ENCODE peak calls at places on chromosomes 13 and 19, in nine cellular contexts. P is left ventricle myocardium inferior; Y is T-cell; Z is iris pigment epithelial cell; B is amygdala; J is HTR-8/SVneo; M is stimulated activated CD4-positive, alpha-beta T cell treated with anti-CD3 and anti-CD28 coated beads, Interleukin-2, amount 100 ng/mL, for 48 hours; V is AG04450; Q is astrocyte. C is an unnamed sample.

GRCh38 chr13:99949657-99950413 is 21.7 kb downstream of the ZIC5 start:
- DNase-seq in P (no peak), Y (no peak), Z (no peak), B (no peak), J (no peak), M (no peak), V (no peak), Q (no peak), C (no peak)

GRCh38 chr19:29690842-29691241 is 24.2 kb downstream of the C19orf12 start:
- DNase-seq in P (no peak), Y (no peak), Z (peak; percentile 49), B (no peak), J (no peak), M (peak; percentile 51), V (no peak), Q (no peak), C (peak; percentile 54)

GRCh38 chr19:49837009-49837310 is 14.0 kb upstream of the PTOV1 start:
- DNase-seq in P (no peak), Y (no peak), Z (peak; percentile 52), B (no peak), J (no peak), M (no peak), V (no peak), Q (no peak), C (no peak)

GRCh38 chr13:39317284-39317683 is 279.0 kb downstream of the NHLRC3 start:
- DNase-seq in P (peak; percentile 37), Y (no peak), Z (peak; percentile 79), B (no peak), J (no peak), M (no peak), V (peak; percentile 7), Q (peak; percentile 51), C (peak; percentile 71)

GRCh38 chr13:39263531-39263930 is 225.3 kb downstream of the NHLRC3 start:
- DNase-seq in P (no peak), Y (no peak), Z (no peak), B (no peak), J (no peak), M (no peak), V (no peak), Q (no peak), C (no peak)

GRCh38 chr19:29645911-29646310 is 19.4 kb upstream of the PLEKHF1 start:
- DNase-seq in P (peak; percentile 48), Y (no peak), Z (peak; percentile 55), B (no peak), J (no peak), M (no peak), V (no peak), Q (peak; percentile 61), C (peak; percentile 92)

GRCh38 chr13:76969488-76970365 is 21.4 kb downstream of the ACOD1 start:
- DNase-seq in P (no peak), Y (no peak), Z (peak; percentile 19), B (no peak), J (no peak), M (no peak), V (no peak), Q (no peak), C (no peak)

GRCh38 chr13:101838305-101838835 is 385.9 kb downstream of the ITGBL1 start:
- DNase-seq in P (no peak), Y (no peak), Z (peak; percentile 84), B (no peak), J (no peak), M (no peak), V (no peak), Q (peak; percentile 3), C (no peak)

GRCh38 chr19:39112338-39112890 is 13.2 kb upstream of the PAK4 start:
- DNase-seq in P (no peak), Y (no peak), Z (no peak), B (no peak), J (no peak), M (no peak), V (no peak), Q (peak; percentile 27), C (no peak)

GRCh38 chr13:69213331-69213850 is 894.2 kb upstream of the ATXN8OS start:
- DNase-seq in P (no peak), Y (no peak), Z (no peak), B (no peak), J (no peak), M (no peak), V (no peak), Q (no peak), C (no peak)

C was measured in fibroblast of the aortic adventitia.